ENCODE peak calls at places on chromosomes 4 and X, in four cellular contexts. W is Panc1, D is HepG2, H is K562. N is an unnamed sample.
A peak's percentile ranks its signal among the peaks of the same experiment; 100 is the strongest.

GRCh38 chrX:66994729-66995128 is 355.9 kb upstream of the EDA2R start:
- DNase-seq in D (no peak), H (no peak), W (no peak), N (no peak)

GRCh38 chr4:102722740-102723139 is 38.0 kb downstream of the MANBA start:
- DNase-seq in H (no peak), D (no peak), W (no peak), N (no peak)

GRCh38 chr4:155544547-155544946 is 122.1 kb upstream of the GUCY1A1 start:
- DNase-seq in D (no peak), H (no peak), W (no peak), N (no peak)

GRCh38 chr4:8516061-8516573 is 64.1 kb upstream of the GPR78 start:
- DNase-seq in W (no peak), D (no peak), H (no peak), N (no peak)

GRCh38 chr4:168360271-168360670 is 41.7 kb upstream of the DDX60 start:
- DNase-seq in W (no peak), H (no peak), D (no peak), N (no peak)

GRCh38 chr4:181550381-181550780 is 692.8 kb upstream of the TENM3 start:
- DNase-seq in D (no peak), H (no peak), W (no peak), N (no peak)

GRCh38 chrX:42515939-42516338 is 262.0 kb downstream of the PPP1R2C start:
- DNase-seq in W (no peak), H (no peak), D (no peak), N (no peak)

GRCh38 chrX:67723580-67724351 is 179.9 kb downstream of the AR start:
- DNase-seq in D (no peak), H (no peak), W (no peak), N (no peak)

GRCh38 chr4:12555011-12555410 is 929.1 kb downstream of the RAB28 start:
- DNase-seq in D (no peak), H (no peak), W (no peak), N (no peak)

GRCh38 chr4:120829113-120829831 is 93.3 kb downstream of the PRDM5 start:
- DNase-seq in D (no peak), W (no peak), H (no peak), N (no peak)

GRCh38 chr4:154574311-154574710 is 11.5 kb downstream of the FGB start:
- DNase-seq in H (no peak), D (no peak), W (no peak), N (no peak)

GRCh38 chrX:129557844-129558243 is 17.8 kb downstream of the OCRL start:
- DNase-seq in D (no peak), W (no peak), H (peak; percentile 32), N (no peak)

GRCh38 chrX:55839480-55839879 is 121.9 kb downstream of the RRAGB start:
- DNase-seq in H (no peak), D (no peak), W (no peak), N (no peak)

GRCh38 chrX:22060952-22061351 is 28.8 kb downstream of the PHEX start:
- DNase-seq in W (no peak), D (no peak), H (no peak), N (no peak)

GRCh38 chrX:153578200-153578835 is 20.6 kb downstream of the CCNQ start:
- DNase-seq in W (no peak), H (no peak), D (no peak), N (no peak)

GRCh38 chrX:153580700-153581386 is 18.1 kb downstream of the CCNQ start:
- DNase-seq in D (peak; percentile 21), W (no peak), H (peak; percentile 52), N (no peak)

GRCh38 chrX:153573999-153574398 is 24.9 kb downstream of the CCNQ start:
- DNase-seq in D (no peak), H (peak; percentile 27), W (no peak), N (no peak)

GRCh38 chrX:153576239-153576870 is 22.6 kb downstream of the CCNQ start:
- DNase-seq in W (no peak), H (no peak), D (no peak), N (no peak)

DNA sequence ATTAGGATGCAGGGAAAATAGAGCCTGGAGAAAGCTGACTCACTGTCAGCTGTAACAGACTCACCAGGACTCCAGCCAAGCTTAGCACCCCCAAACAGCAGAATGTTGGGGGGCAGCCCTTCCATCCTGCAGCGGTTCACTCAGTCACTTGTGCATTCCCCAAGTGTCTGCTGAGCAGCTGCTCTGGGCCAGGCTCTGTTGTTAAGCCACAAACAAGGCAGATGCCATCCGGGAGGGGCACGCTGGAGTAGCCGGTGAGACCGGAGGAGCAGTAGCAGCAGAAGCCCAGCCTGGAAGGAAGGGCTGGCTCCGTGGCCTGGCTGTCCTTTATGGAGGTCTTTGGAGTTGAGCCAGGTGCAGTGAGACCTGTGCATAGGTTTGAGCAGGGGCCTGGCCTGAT is 22.0 kb downstream of the CCNQ start:
- DNase-seq in D (no peak), H (no peak), W (no peak), N (no peak)
- TF ChIP-seq TCF7L2 in D (no peak), H (no peak), W (no peak), N (no peak)

GRCh38 chr4:100164808-100165760 is 25.2 kb downstream of the DDIT4L start:
- DNase-seq in H (no peak), W (no peak), D (no peak), N (no peak)
- TF ChIP-seq TCF7L2 in H (no peak), W (no peak), D (no peak), N (no peak)

GRCh38 chr4:139740121-139740520 is 74.5 kb downstream of the MGST2 start:
- DNase-seq in D (no peak), W (no peak), H (no peak), N (no peak)
- TF ChIP-seq TCF7L2 in D (no peak), W (no peak), H (no peak), N (no peak)

GRCh38 chr4:97720869-97721432 is 422.3 kb downstream of the STPG2 start:
- DNase-seq in D (peak; percentile 4), H (no peak), W (peak; percentile 15), N (peak; percentile 54)
- TF ChIP-seq TCF7L2 in D (no peak), H (no peak), W (no peak), N (no peak)